ENCODE peak calls at places on chromosomes 1 and 21, in nine cellular contexts. U, Y, J, W, G, F, I, N and S are unnamed samples.

GRCh38 chr1:6991271-6991670 is 206.0 kb downstream of the CAMTA1 start:
- DNase-seq in U (no peak), Y (peak; percentile 13), J (no peak), W (no peak), G (no peak), F (no peak), I (no peak), N (no peak), S (no peak)

GRCh38 chr1:184912392-184912791 is 61.9 kb downstream of the NIBAN1 start:
- DNase-seq in U (no peak), Y (no peak), J (no peak), W (no peak), G (no peak), F (no peak), I (no peak), N (no peak), S (no peak)

GRCh38 chr1:93111561-93111960 is 32.5 kb downstream of the MTF2 start:
- DNase-seq in U (no peak), Y (no peak), J (no peak), W (no peak), G (no peak), F (no peak), I (no peak), N (no peak), S (no peak)

GRCh38 chr1:214264196-214264595 is 16.8 kb upstream of the SMYD2 start:
- DNase-seq in U (no peak), Y (no peak), J (no peak), W (no peak), G (no peak), F (no peak), I (no peak), N (no peak), S (no peak)

GRCh38 chr1:11903210-11903609 is 23.0 kb downstream of the KIAA2013 start:
- DNase-seq in U (no peak), Y (no peak), J (no peak), W (no peak), G (no peak), F (no peak), I (no peak), N (no peak), S (no peak)

GRCh38 chr1:15939181-15940109 is 36.5 kb downstream of the ZBTB17 start:
- DNase-seq in U (peak; percentile 55), Y (peak; percentile 38), J (peak; percentile 46), W (peak; percentile 84), G (no peak), F (no peak), I (no peak), N (peak; percentile 81), S (peak; percentile 48)

GRCh38 chr1:9466780-9467755 is 72.2 kb upstream of the SLC25A33 start:
- DNase-seq in U (peak; percentile 78), Y (peak; percentile 17), J (peak; percentile 68), W (no peak), G (peak; percentile 84), F (no peak), I (no peak), N (peak; percentile 82), S (peak; percentile 54)

GRCh38 chr1:226223786-226224244 is 351 bp downstream of the MIXL1 start:
- DNase-seq in U (peak; percentile 50), Y (peak; percentile 15), J (no peak), W (peak; percentile 82), G (no peak), F (no peak), I (no peak), N (no peak), S (peak; percentile 60)

GRCh38 chr1:55167224-55167623 is 47.9 kb downstream of the USP24 start:
- DNase-seq in U (no peak), Y (no peak), J (no peak), W (no peak), G (no peak), F (no peak), I (no peak), N (no peak), S (no peak)

GRCh38 chr21:18164933-18165332 is 79.7 kb upstream of the CHODL start:
- DNase-seq in U (no peak), Y (no peak), J (no peak), W (no peak), G (no peak), F (no peak), I (no peak), N (no peak), S (no peak)

GRCh38 chr1:118360817-118361216 is 175.8 kb upstream of the SPAG17 start:
- DNase-seq in U (no peak), Y (no peak), J (no peak), W (no peak), G (no peak), F (no peak), I (no peak), N (no peak), S (no peak)

GRCh38 chr1:163650624-163651023 is 328.9 kb downstream of the NUF2 start:
- DNase-seq in U (no peak), Y (no peak), J (no peak), W (no peak), G (no peak), F (no peak), I (no peak), N (no peak), S (no peak)

GRCh38 chr1:58905628-58906256 is 121.9 kb upstream of the JUN start:
- DNase-seq in U (no peak), Y (no peak), J (no peak), W (no peak), G (no peak), F (no peak), I (no peak), N (no peak), S (no peak)

GRCh38 chr1:54223441-54224202 is 23.7 kb downstream of the MRPL37 start:
- DNase-seq in U (no peak), Y (no peak), J (no peak), W (no peak), G (no peak), F (no peak), I (no peak), N (no peak), S (no peak)

GRCh38 chr1:243912347-243912746 is 62.3 kb upstream of the AKT3 start:
- DNase-seq in U (no peak), Y (no peak), J (no peak), W (no peak), G (no peak), F (no peak), I (no peak), N (no peak), S (no peak)

GRCh38 chr1:220813013-220813412 is 26.3 kb downstream of the MTARC1 start:
- DNase-seq in U (no peak), Y (peak; percentile 13), J (no peak), W (no peak), G (no peak), F (peak; percentile 41), I (no peak), N (no peak), S (no peak)

GRCh38 chr1:244113532-244114320 is 62.6 kb downstream of the ZBTB18 start:
- DNase-seq in U (no peak), Y (no peak), J (no peak), W (no peak), G (no peak), F (no peak), I (no peak), N (no peak), S (no peak)

GRCh38 chr1:230868736-230869385 is 540 bp upstream of the C1orf198 start:
- DNase-seq in U (peak; percentile 71), Y (peak; percentile 65), J (peak; percentile 58), W (no peak), G (peak; percentile 82), F (peak; percentile 19), I (no peak), N (no peak), S (peak; percentile 60)
- TF ChIP-seq EP300 in U (no peak), Y (no peak), J (no peak), W (no peak), G (no peak), F (no peak), I (no peak), N (no peak), S (no peak)

GRCh38 chr1:20602851-20603450 is 14.1 kb downstream of the CDA start:
- DNase-seq in U (no peak), Y (no peak), J (no peak), W (no peak), G (no peak), F (no peak), I (no peak), N (no peak), S (no peak)

GRCh38 chr1:20601123-20601825 is 12.4 kb downstream of the CDA start:
- DNase-seq in U (no peak), Y (no peak), J (no peak), W (no peak), G (no peak), F (peak; percentile 42), I (no peak), N (no peak), S (no peak)

GRCh38 chr1:20603473-20604464 is 14.9 kb downstream of the CDA start:
- DNase-seq in U (no peak), Y (peak; percentile 84), J (no peak), W (no peak), G (no peak), F (no peak), I (no peak), N (no peak), S (no peak)

GRCh38 chr1:20600156-20600555 is 11.3 kb downstream of the CDA start:
- DNase-seq in U (no peak), Y (no peak), J (no peak), W (no peak), G (no peak), F (no peak), I (no peak), N (no peak), S (peak; percentile 47)

GRCh38 chr1:20604678-20605077 is 15.8 kb downstream of the CDA start:
- DNase-seq in U (no peak), Y (peak; percentile 28), J (no peak), W (no peak), G (no peak), F (no peak), I (no peak), N (no peak), S (peak; percentile 41)
- H3K27ac ChIP-seq in U (no peak overlapping the region), Y (peak overlapping the region; percentile 71), J (no peak overlapping the region), W (no peak overlapping the region), G (no peak overlapping the region), F (no peak overlapping the region), I (no peak overlapping the region), N (no peak overlapping the region), S (peak overlapping the region; percentile 42)

DNA sequence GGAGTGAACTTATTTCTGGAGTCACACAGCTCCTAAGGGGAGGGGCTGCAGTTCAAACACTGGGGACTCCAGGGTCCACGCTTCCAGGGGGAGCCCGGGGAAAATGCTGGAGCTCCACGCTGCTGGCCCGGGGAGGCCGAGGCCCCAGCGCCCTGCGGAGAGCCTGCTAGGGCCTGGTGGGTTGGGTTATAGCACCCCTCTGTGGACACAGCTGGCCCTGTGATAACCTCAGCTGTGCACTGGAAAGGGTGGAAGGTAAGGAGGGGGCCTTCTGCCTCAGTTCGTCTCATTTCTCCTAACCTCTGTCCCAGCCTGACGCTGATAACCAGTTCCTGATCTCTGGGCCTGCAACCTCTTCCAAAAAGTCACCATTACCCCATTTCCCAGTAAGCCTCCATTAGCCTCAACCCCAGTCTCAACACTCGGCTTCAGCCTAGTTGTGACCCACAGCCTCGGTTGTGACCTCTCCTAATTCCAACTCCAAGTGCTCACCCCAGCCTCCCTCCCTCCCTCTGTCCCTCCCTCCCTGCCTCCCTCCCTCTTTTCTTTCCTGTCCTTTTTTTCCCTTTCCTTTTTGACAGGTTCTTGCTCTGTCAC is 7.1 kb downstream of the NBL1 start:
- DNase-seq in U (peak; percentile 58), Y (peak; percentile 46), J (peak; percentile 77), W (peak; percentile 90), G (no peak), F (peak; percentile 94), I (peak; percentile 27), N (peak; percentile 84), S (peak; percentile 43)
- TF ChIP-seq EP300 in U (no peak), Y (no peak), J (no peak), W (no peak), G (no peak), F (no peak), I (peak; percentile 29), N (no peak), S (no peak)

GRCh38 chr21:41361053-41361785 is 608 bp upstream of the MX2 start:
- DNase-seq in U (no peak), Y (no peak), J (no peak), W (no peak), G (no peak), F (no peak), I (no peak), N (no peak), S (no peak)
- H3K27ac ChIP-seq in U (peak overlapping the region; percentile 84), Y (no peak overlapping the region), J (peak overlapping the region; percentile 11), W (no peak overlapping the region), G (peak overlapping the region; percentile 89), F (no peak overlapping the region), I (peak overlapping the region; percentile 88), N (peak overlapping the region; percentile 70), S (peak overlapping the region; percentile 87)